ENCODE peak calls at places on chromosomes 6 and 20, in seven cellular contexts. B is heart right ventricle, Q is IMR-90, M is ascending aorta, C is aorta, H is H1, R is sigmoid colon. I is an unnamed sample.

GRCh38 chr6:159212881-159213280 is 43.7 kb downstream of the FNDC1 start:
- DNase-seq in B (no peak), Q (no peak), M (no peak), C (no peak), H (no peak), R (no peak), I (no peak)

GRCh38 chr6:108895591-108895990 is 47.4 kb downstream of the ARMC2 start:
- DNase-seq in B (no peak), Q (peak; percentile 36), M (no peak), C (no peak), H (no peak), R (no peak), I (no peak)

GRCh38 chr6:148530394-148530923 is 187.8 kb downstream of the SASH1 start:
- DNase-seq in B (no peak), Q (peak; percentile 98), M (no peak), C (no peak), H (no peak), R (no peak), I (no peak)

GRCh38 chr6:16639689-16640480 is 121.4 kb downstream of the ATXN1 start:
- DNase-seq in B (no peak), Q (peak; percentile 89), M (no peak), C (no peak), H (no peak), R (no peak), I (no peak)

GRCh38 chr6:111841822-111842221 is 31.4 kb downstream of the FYN start:
- DNase-seq in B (no peak), Q (peak; percentile 76), M (no peak), C (peak; percentile 53), H (no peak), R (no peak), I (no peak)

GRCh38 chr20:1891263-1892121 is 3.7 kb upstream of the SIRPA start:
- DNase-seq in B (no peak), Q (no peak), M (no peak), C (no peak), H (no peak), R (no peak), I (no peak)

GRCh38 chr6:2756687-2757224 is 6.0 kb upstream of the MYLK4 start:
- DNase-seq in B (no peak), Q (peak; percentile 60), M (no peak), C (no peak), H (no peak), R (no peak), I (no peak)

GRCh38 chr20:46830886-46831632 is 63.6 kb upstream of the EYA2 start:
- DNase-seq in B (no peak), Q (no peak), M (no peak), C (no peak), H (no peak), R (no peak), I (no peak)

GRCh38 chr6:14278000-14278399 is 160.4 kb downstream of the CD83 start:
- DNase-seq in B (no peak), Q (peak; percentile 8), M (no peak), C (no peak), H (no peak), R (no peak), I (no peak)

GRCh38 chr6:149725785-149726184 is 7.9 kb upstream of the LATS1 start:
- DNase-seq in B (no peak), Q (no peak), M (no peak), C (no peak), H (no peak), R (no peak), I (no peak)

GRCh38 chr6:34664270-34664971 is 32.1 kb downstream of the ILRUN start:
- DNase-seq in B (no peak), Q (peak; percentile 62), M (no peak), C (no peak), H (no peak), R (no peak), I (no peak)

GRCh38 chr20:37781626-37782025 is 87.8 kb downstream of the CTNNBL1 start:
- DNase-seq in B (no peak), Q (peak; percentile 12), M (no peak), C (no peak), H (no peak), R (no peak), I (no peak)

GRCh38 chr20:50286174-50286511 is 95.5 kb downstream of the CEBPB start:
- DNase-seq in B (no peak), Q (no peak), M (no peak), C (no peak), H (no peak), R (no peak), I (no peak)
- H3K4me3 ChIP-seq in B (peak overlapping the region; percentile 17), Q (no peak overlapping the region), M (no peak overlapping the region), C (no peak overlapping the region), H (no peak overlapping the region), R (no peak overlapping the region), I (no peak overlapping the region)

GRCh38 chr20:63264519-63264918 is 8.1 kb upstream of the ARFGAP1 start:
- DNase-seq in B (no peak), Q (no peak), M (no peak), C (no peak), H (no peak), R (no peak), I (no peak)
- H3K27me3 ChIP-seq in B (peaks cover 70% of the 10 kb centered on the region), Q (peaks cover 60% of the 10 kb centered on the region), M (no peaks in the 10 kb centered on the region), C (no peaks in the 10 kb centered on the region), H (no peaks in the 10 kb centered on the region), R (peaks cover 79% of the 10 kb centered on the region), I (no peaks in the 10 kb centered on the region)

GRCh38 chr6:37559501-37559900 is 59.8 kb upstream of the CCDC167 start:
- DNase-seq in B (no peak), Q (no peak), M (no peak), C (no peak), H (no peak), R (no peak), I (no peak)

GRCh38 chr6:37558646-37559045 is 59.0 kb upstream of the CCDC167 start:
- DNase-seq in B (no peak), Q (no peak), M (no peak), C (no peak), H (no peak), R (no peak), I (no peak)

GRCh38 chr6:37561361-37561760 is 61.7 kb upstream of the CCDC167 start:
- DNase-seq in B (no peak), Q (no peak), M (no peak), C (no peak), H (no peak), R (no peak), I (no peak)

GRCh38 chr6:37559060-37559459 is 59.4 kb upstream of the CCDC167 start:
- DNase-seq in B (no peak), Q (no peak), M (no peak), C (no peak), H (no peak), R (no peak), I (no peak)

GRCh38 chr6:37560737-37561103 is 61.0 kb upstream of the CCDC167 start:
- DNase-seq in B (no peak), Q (no peak), M (no peak), C (no peak), H (no peak), R (no peak), I (no peak)
- H3K4me3 ChIP-seq in B (no peak overlapping the region), Q (no peak overlapping the region), M (no peak overlapping the region), C (no peak overlapping the region), H (peak overlapping the region; percentile 54), R (no peak overlapping the region), I (no peak overlapping the region)

GRCh38 chr20:61699184-61700066 is 366.3 kb downstream of the TAF4 start:
- DNase-seq in B (no peak), Q (no peak), M (no peak), C (no peak), H (no peak), R (no peak), I (no peak)
- H3K27me3 ChIP-seq in B (peaks cover 15% of the 10 kb centered on the region), Q (no peaks in the 10 kb centered on the region), M (no peaks in the 10 kb centered on the region), C (no peaks in the 10 kb centered on the region), H (peaks cover 5% of the 10 kb centered on the region), R (peaks cover 26% of the 10 kb centered on the region), I (no peaks in the 10 kb centered on the region)

GRCh38 chr6:81897793-81898192 is 145.3 kb upstream of the TENT5A start:
- DNase-seq in B (no peak), Q (no peak), M (no peak), C (no peak), H (no peak), R (no peak), I (no peak)

GRCh38 chr6:81894788-81895221 is 142.3 kb upstream of the TENT5A start:
- DNase-seq in B (peak; percentile 47), Q (peak; percentile 39), M (no peak), C (no peak), H (no peak), R (peak; percentile 71), I (no peak)

GRCh38 chr6:81894286-81894685 is 141.8 kb upstream of the TENT5A start:
- DNase-seq in B (no peak), Q (peak; percentile 83), M (no peak), C (no peak), H (no peak), R (no peak), I (no peak)

GRCh38 chr6:81896561-81896960 is 144.1 kb upstream of the TENT5A start:
- DNase-seq in B (no peak), Q (peak; percentile 39), M (no peak), C (no peak), H (no peak), R (no peak), I (no peak)

GRCh38 chr6:81895511-81896185 is 143.2 kb upstream of the TENT5A start:
- DNase-seq in B (no peak), Q (peak; percentile 88), M (no peak), C (no peak), H (no peak), R (no peak), I (no peak)
- H3K4me3 ChIP-seq in B (no peak overlapping the region), Q (no peak overlapping the region), M (no peak overlapping the region), C (no peak overlapping the region), H (no peak overlapping the region), R (no peak overlapping the region), I (no peak overlapping the region)